ENCODE peak calls at places on chromosomes 6 and 20, in ten cellular contexts. T, F, U, C, G, L, B, V, S and Z are unnamed samples.

GRCh38 chr6:33170176-33171095 is 21.8 kb downstream of the COL11A2 start:
- DNase-seq in T (no peak), F (no peak), U (no peak), C (no peak), G (no peak), L (no peak), B (no peak), V (no peak), S (no peak), Z (no peak)

GRCh38 chr6:85516168-85516567 is 66.3 kb downstream of the NT5E start:
- DNase-seq in T (no peak), F (no peak), U (peak; percentile 35), C (no peak), G (peak; percentile 59), L (no peak), B (no peak), V (no peak), S (peak; percentile 63), Z (peak; percentile 34)

GRCh38 chr20:1392443-1392692 is 486 bp downstream of the FKBP1A start:
- DNase-seq in T (no peak), F (no peak), U (no peak), C (no peak), G (no peak), L (no peak), B (no peak), V (no peak), S (no peak), Z (no peak)

GRCh38 chr20:57902478-57902877 is 192.7 kb upstream of the PMEPA1 start:
- DNase-seq in T (no peak), F (no peak), U (peak; percentile 41), C (no peak), G (peak; percentile 92), L (no peak), B (no peak), V (no peak), S (peak; percentile 74), Z (peak; percentile 82)

GRCh38 chr6:154487367-154488275 is 22.9 kb downstream of the CNKSR3 start:
- DNase-seq in T (no peak), F (no peak), U (no peak), C (no peak), G (peak; percentile 72), L (no peak), B (no peak), V (no peak), S (no peak), Z (peak; percentile 42)

GRCh38 chr6:170137911-170138910 is 152.7 kb downstream of the DLL1 start:
- DNase-seq in T (no peak), F (no peak), U (no peak), C (peak; percentile 20), G (no peak), L (no peak), B (no peak), V (no peak), S (no peak), Z (no peak)

GRCh38 chr6:166825553-166826145 is 130.7 kb downstream of the RNASET2 start:
- DNase-seq in T (no peak), F (no peak), U (peak; percentile 72), C (no peak), G (peak; percentile 61), L (no peak), B (no peak), V (no peak), S (peak; percentile 4), Z (peak; percentile 32)

GRCh38 chr20:14622796-14623195 is 285.4 kb upstream of the FLRT3 start:
- DNase-seq in T (no peak), F (no peak), U (peak; percentile 87), C (no peak), G (peak; percentile 31), L (no peak), B (peak; percentile 4), V (no peak), S (peak; percentile 21), Z (peak; percentile 90)

GRCh38 chr20:20827992-20828597 is 115.7 kb upstream of the RALGAPA2 start:
- DNase-seq in T (no peak), F (no peak), U (no peak), C (no peak), G (no peak), L (no peak), B (no peak), V (no peak), S (no peak), Z (no peak)

GRCh38 chr20:49987015-49987867 is 4.5 kb downstream of the SNAI1 start:
- DNase-seq in T (no peak), F (no peak), U (no peak), C (no peak), G (peak; percentile 66), L (no peak), B (no peak), V (no peak), S (peak; percentile 57), Z (peak; percentile 68)

GRCh38 chr6:79635179-79635578 is 4.0 kb downstream of the SH3BGRL2 start:
- DNase-seq in T (no peak), F (no peak), U (peak; percentile 42), C (no peak), G (peak; percentile 42), L (no peak), B (no peak), V (no peak), S (peak; percentile 28), Z (peak; percentile 75)

GRCh38 chr20:6185268-6185667 is 62.4 kb upstream of the FERMT1 start:
- DNase-seq in T (no peak), F (no peak), U (no peak), C (no peak), G (peak; percentile 4), L (no peak), B (no peak), V (no peak), S (no peak), Z (no peak)

GRCh38 chr6:54624779-54625178 is 221.8 kb upstream of the FAM83B start:
- DNase-seq in T (no peak), F (no peak), U (no peak), C (no peak), G (peak; percentile 80), L (no peak), B (no peak), V (no peak), S (no peak), Z (no peak)

GRCh38 chr6:138161434-138162103 is at the start of gene ARFGEF3:
- DNase-seq in T (peak; percentile 36), F (no peak), U (peak; percentile 68), C (peak; percentile 76), G (peak; percentile 66), L (peak; percentile 50), B (peak; percentile 76), V (peak; percentile 51), S (peak; percentile 69), Z (peak; percentile 85)

GRCh38 chr6:158910484-158911075 is 89.4 kb downstream of the RSPH3 start:
- DNase-seq in T (no peak), F (no peak), U (no peak), C (no peak), G (peak; percentile 31), L (no peak), B (no peak), V (no peak), S (no peak), Z (peak; percentile 45)

GRCh38 chr20:50615407-50615806 is 75.9 kb downstream of the RIPOR3 start:
- DNase-seq in T (no peak), F (no peak), U (no peak), C (no peak), G (no peak), L (no peak), B (no peak), V (no peak), S (no peak), Z (no peak)

GRCh38 chr6:146851837-146852236 is 253.1 kb downstream of the ADGB start:
- DNase-seq in T (no peak), F (no peak), U (peak; percentile 35), C (no peak), G (peak; percentile 97), L (no peak), B (no peak), V (no peak), S (peak; percentile 90), Z (peak; percentile 89)

GRCh38 chr6:145017516-145017915 is 717.8 kb downstream of the EPM2A start:
- DNase-seq in T (no peak), F (no peak), U (no peak), C (no peak), G (peak; percentile 65), L (no peak), B (no peak), V (no peak), S (peak; percentile 45), Z (peak; percentile 42)

GRCh38 chr6:31901415-31901952 is 402 bp downstream of the ZBTB12 start:
- DNase-seq in T (no peak), F (peak; percentile 55), U (peak; percentile 33), C (peak; percentile 81), G (peak; percentile 62), L (peak; percentile 47), B (peak; percentile 28), V (peak; percentile 67), S (peak; percentile 73), Z (peak; percentile 29)

GRCh38 chr6:16576391-16577368 is 184.6 kb downstream of the ATXN1 start:
- DNase-seq in T (no peak), F (no peak), U (no peak), C (no peak), G (peak; percentile 53), L (no peak), B (no peak), V (no peak), S (no peak), Z (peak; percentile 75)

GRCh38 chr6:138600726-138601125 is 101.4 kb upstream of the NHSL1 start:
- DNase-seq in T (no peak), F (no peak), U (peak; percentile 49), C (no peak), G (peak; percentile 31), L (no peak), B (no peak), V (no peak), S (peak; percentile 67), Z (no peak)

GRCh38 chr6:148493374-148493773 is 150.7 kb downstream of the SASH1 start:
- DNase-seq in T (no peak), F (no peak), U (no peak), C (no peak), G (no peak), L (no peak), B (no peak), V (no peak), S (no peak), Z (no peak)

GRCh38 chr6:122622404-122622938 is 12.3 kb downstream of the PKIB start:
- DNase-seq in T (no peak), F (no peak), U (no peak), C (no peak), G (no peak), L (no peak), B (peak; percentile 12), V (no peak), S (no peak), Z (peak; percentile 10)

GRCh38 chr6:111791415-111791814 is 81.8 kb downstream of the FYN start:
- DNase-seq in T (no peak), F (no peak), U (no peak), C (no peak), G (peak; percentile 81), L (no peak), B (no peak), V (no peak), S (peak; percentile 24), Z (no peak)

GRCh38 chr6:34018026-34018425 is 127.9 kb downstream of the GRM4 start:
- DNase-seq in T (no peak), F (no peak), U (no peak), C (no peak), G (no peak), L (no peak), B (no peak), V (no peak), S (no peak), Z (no peak)

GRCh38 chr6:27096834-27097511 is 150.5 kb upstream of the PRSS16 start:
- DNase-seq in T (no peak), F (no peak), U (peak; percentile 67), C (peak; percentile 62), G (no peak), L (peak; percentile 43), B (peak; percentile 38), V (no peak), S (peak; percentile 86), Z (peak; percentile 88)

GRCh38 chr6:167118006-167118405 is 4.9 kb upstream of the CCR6 start:
- DNase-seq in T (no peak), F (no peak), U (no peak), C (no peak), G (no peak), L (no peak), B (no peak), V (no peak), S (no peak), Z (no peak)

GRCh38 chr20:3729811-3730550 is 2.5 kb upstream of the HSPA12B start:
- DNase-seq in T (no peak), F (no peak), U (no peak), C (no peak), G (no peak), L (no peak), B (no peak), V (no peak), S (no peak), Z (no peak)